ENCODE peak calls at places on chromosomes 16 and 17, in six cellular contexts. J is esophagus squamous epithelium, X is body of pancreas, H is endothelial cell of umbilical vein, C is IMR-90, P is breast epithelium. W is an unnamed sample.

GRCh38 chr16:14286381-14287230 is 215.5 kb downstream of the MRTFB start:
- DNase-seq in J (no peak), X (no peak), H (peak), C (no peak), P (no peak), W (peak)

GRCh38 chr16:10738231-10739077 is 5.2 kb upstream of the NUBP1 start:
- DNase-seq in J (no peak), X (peak), H (peak), C (peak), P (no peak), W (peak)

GRCh38 chr17:43952351-43952723 is 1.4 kb downstream of the PYY start:
- DNase-seq in J (no peak), X (no peak), H (no peak), C (no peak), P (no peak), W (no peak)

GRCh38 chr16:46728804-46729203 is 19.3 kb downstream of the MYLK3 start:
- DNase-seq in J (no peak), X (no peak), H (no peak), C (no peak), P (no peak), W (no peak)

GRCh38 chr16:4359914-4360313 is 8.8 kb upstream of the PAM16 start:
- DNase-seq in J (no peak), X (no peak), H (no peak), C (no peak), P (no peak), W (no peak)

GRCh38 chr17:39001703-39002637 is 34.8 kb upstream of the FBXO47 start:
- DNase-seq in J (no peak), X (peak), H (peak), C (peak), P (peak), W (peak)

GRCh38 chr16:375927-376816 is 5.6 kb downstream of the PGAP6 start:
- DNase-seq in J (no peak), X (no peak), H (no peak), C (no peak), P (no peak), W (no peak)

GRCh38 chr16:11833951-11834695 is 17.2 kb downstream of the RSL1D1 start:
- DNase-seq in J (no peak), X (no peak), H (no peak), C (peak), P (no peak), W (no peak)

GRCh38 chr16:89841275-89841674 is 13.0 kb downstream of the SPIRE2 start:
- DNase-seq in J (no peak), X (peak), H (no peak), C (no peak), P (no peak), W (no peak)

GRCh38 chr17:65584604-65585521 is 23.4 kb upstream of the AXIN2 start:
- DNase-seq in J (no peak), X (peak), H (no peak), C (no peak), P (no peak), W (no peak)

GRCh38 chr17:20613248-20613647 is 33.7 kb downstream of the CDRT15L2 start:
- DNase-seq in J (no peak), X (no peak), H (no peak), C (no peak), P (no peak), W (no peak)

GRCh38 chr17:46770818-46771600 is 47.5 kb downstream of the WNT3 start:
- DNase-seq in J (no peak), X (no peak), H (peak), C (peak), P (no peak), W (peak)
- TF ChIP-seq POLR2A in J (no peak), X (peak), H (no peak), C (peak), P (no peak), W (no peak)

GRCh38 chr16:74455619-74456289 is 34.5 kb upstream of the CLEC18B start:
- DNase-seq in J (no peak), X (no peak), H (peak), C (peak), P (no peak), W (no peak)

GRCh38 chr16:74455213-74455612 is 33.9 kb upstream of the CLEC18B start:
- DNase-seq in J (no peak), X (no peak), H (peak), C (peak), P (no peak), W (no peak)

GRCh38 chr16:74460542-74460941 is 39.3 kb upstream of the CLEC18B start:
- DNase-seq in J (no peak), X (no peak), H (no peak), C (no peak), P (no peak), W (no peak)

GRCh38 chr16:74451951-74452758 is 30.9 kb upstream of the CLEC18B start:
- DNase-seq in J (no peak), X (no peak), H (peak), C (no peak), P (no peak), W (no peak)

GRCh38 chr16:74456290-74456625 is 35.0 kb upstream of the CLEC18B start:
- DNase-seq in J (no peak), X (no peak), H (no peak), C (no peak), P (no peak), W (no peak)
- TF ChIP-seq POLR2A in J (no peak), X (no peak), H (no peak), C (no peak), P (no peak), W (no peak)

GRCh38 chr16:20851601-20852000 is 45.3 kb downstream of the REXO5 start:
- DNase-seq in J (no peak), X (peak), H (peak), C (peak), P (peak), W (no peak)
- TF ChIP-seq POLR2A in J (peak), X (no peak), H (no peak), C (no peak), P (no peak), W (no peak)

DNA sequence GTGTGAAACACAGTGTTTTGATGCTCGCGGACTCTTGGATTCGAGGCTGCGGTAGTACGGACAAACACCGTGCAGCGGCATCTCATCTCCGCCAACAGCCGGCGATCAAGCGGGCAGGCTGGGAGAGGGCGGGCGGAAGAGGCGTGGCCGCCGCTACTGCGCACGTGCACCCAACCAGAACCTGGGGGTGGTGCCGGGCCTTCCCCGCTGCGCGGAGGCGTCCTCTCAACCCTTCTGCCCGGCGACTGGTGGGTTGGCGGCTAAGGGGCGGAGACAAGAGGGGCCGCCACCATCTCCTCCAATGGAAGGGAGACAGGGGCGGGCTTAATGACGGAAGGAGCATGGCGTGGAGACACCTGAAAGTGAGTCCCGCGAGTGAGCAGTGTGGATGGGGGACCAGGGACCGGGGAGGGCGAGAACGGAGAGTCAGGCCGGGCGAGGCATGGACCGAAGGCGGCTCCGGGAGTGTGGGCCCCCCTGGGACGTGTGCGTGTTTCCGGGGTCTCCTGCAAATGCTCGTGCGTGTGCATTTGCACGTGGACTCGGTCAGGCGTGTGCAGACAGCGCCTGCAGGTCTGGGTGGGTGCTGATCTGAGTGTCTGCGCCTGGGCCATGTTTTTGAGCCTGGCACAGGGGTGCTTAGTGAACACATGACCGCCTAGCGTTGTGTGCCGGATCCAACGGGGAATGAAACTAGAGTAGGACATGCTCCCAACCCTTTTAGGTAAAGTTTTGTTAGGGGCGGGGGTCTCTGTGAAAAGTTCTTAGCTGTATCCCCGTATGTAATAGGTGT is at the start of gene DHODH:
- DNase-seq in J (peak), X (peak), H (peak), C (peak), P (peak), W (peak)
- TF ChIP-seq POLR2A in J (peak), X (peak), H (peak), C (no peak), P (no peak), W (peak)

DNA sequence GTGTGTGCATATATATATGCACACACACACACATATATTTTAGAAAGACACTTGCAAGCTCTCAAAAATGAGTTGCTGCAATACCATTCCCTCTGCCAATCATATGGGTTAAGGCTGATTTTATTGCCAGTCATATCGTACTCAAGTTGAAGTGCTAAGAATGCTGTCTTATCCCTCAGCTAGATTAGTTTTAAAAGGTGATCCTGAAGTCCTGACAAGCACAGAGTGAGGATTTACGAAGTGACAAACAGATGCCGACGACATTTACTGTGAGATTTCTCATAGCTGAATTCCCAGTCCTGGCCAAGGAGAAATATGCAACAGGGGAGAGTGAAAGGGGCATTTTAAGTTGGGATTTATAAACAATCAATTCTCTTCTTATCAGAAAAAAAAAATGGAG is 126.2 kb upstream of the RBFOX1 start:
- DNase-seq in J (no peak), X (no peak), H (no peak), C (no peak), P (no peak), W (no peak)
- TF ChIP-seq POLR2A in J (no peak), X (no peak), H (no peak), C (no peak), P (no peak), W (no peak)

DNA sequence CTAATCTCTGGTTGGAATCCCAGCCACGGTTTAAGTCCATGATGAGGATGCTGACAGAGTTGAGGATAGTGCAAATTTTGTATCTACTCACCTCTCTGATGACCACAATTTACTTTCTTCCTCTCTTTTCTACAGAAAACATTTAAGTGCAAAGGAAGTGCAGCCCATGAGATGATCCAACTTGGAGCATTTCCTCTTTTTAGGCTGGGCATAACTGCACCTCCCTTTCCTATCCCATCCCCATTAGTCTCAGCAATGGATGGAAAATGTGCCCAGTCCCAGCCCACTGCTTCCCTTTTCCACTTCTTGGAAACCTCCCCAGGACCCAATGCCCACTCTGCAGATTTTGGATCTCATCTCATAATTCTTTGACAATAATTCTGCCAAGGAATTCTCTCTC is 16.6 kb upstream of the CCL8 start:
- DNase-seq in J (no peak), X (no peak), H (no peak), C (no peak), P (no peak), W (no peak)
- TF ChIP-seq POLR2A in J (no peak), X (no peak), H (no peak), C (no peak), P (no peak), W (no peak)

GRCh38 chr17:81870978-81871386 is at the start of gene ARHGDIA:
- DNase-seq in J (peak), X (peak), H (no peak), C (no peak), P (no peak), W (no peak)

GRCh38 chr17:81869221-81870154 is 1.6 kb downstream of the ARHGDIA start:
- DNase-seq in J (no peak), X (peak), H (peak), C (no peak), P (no peak), W (peak)

GRCh38 chr17:81868674-81869220 is 2.4 kb downstream of the ARHGDIA start:
- DNase-seq in J (no peak), X (peak), H (no peak), C (peak), P (no peak), W (peak)

GRCh38 chr17:81871387-81872120 is 417 bp upstream of the ARHGDIA start:
- DNase-seq in J (no peak), X (peak), H (peak), C (peak), P (peak), W (peak)

DNA sequence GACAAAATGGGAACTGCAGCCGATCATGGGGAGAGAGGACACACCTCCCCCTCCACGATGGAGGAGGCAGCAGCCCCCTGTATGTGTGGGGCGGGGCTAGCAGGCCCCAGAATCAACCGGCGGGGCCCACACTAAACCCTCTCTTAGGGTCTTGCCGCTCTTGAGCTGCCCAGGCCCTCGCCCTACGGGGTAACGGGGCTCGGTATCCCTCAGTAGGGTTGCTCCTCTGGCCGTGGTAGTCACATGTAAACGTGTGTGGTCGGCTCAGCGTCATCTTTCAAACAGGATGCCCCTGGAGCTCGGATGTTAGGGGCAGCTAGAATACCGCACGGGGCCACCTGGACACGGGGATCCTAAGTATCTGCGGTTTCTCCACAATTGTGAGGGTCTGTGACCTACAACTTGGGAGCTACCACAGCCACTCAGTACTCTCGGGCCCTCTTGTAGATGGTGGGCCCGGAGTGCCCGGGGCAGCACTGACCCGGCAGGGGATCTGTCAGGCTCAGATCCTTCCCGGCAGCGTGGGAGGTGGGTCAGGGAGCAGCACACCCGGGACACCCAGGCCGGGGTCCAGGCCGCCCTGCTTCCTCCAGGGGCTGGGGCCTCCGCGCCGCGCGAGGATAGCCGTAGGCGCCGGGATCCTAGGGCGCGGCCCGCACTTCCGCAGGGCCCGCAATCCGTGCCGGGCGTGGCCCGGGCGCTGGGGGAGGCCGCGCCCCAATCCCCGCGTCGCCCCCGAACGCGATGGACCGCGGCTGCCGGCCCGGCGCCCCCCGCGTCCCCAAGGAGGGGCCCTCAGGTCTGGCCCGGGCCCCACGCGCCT is 771 bp downstream of the ARHGDIA start:
- DNase-seq in J (no peak), X (peak), H (peak), C (peak), P (no peak), W (peak)
- TF ChIP-seq POLR2A in J (no peak), X (no peak), H (no peak), C (peak), P (no peak), W (no peak)

W was measured in erythroblast.